ENCODE peak calls at places on chromosomes 7 and 10, in five cellular contexts. J is foreskin fibroblast, R is WERI-Rb-1, N is mammary epithelial cell, G is adrenal gland. X is an unnamed sample.

GRCh38 chr10:103470755-103471653 is 8.0 kb downstream of the CALHM3 start:
- DNase-seq in J (no peak), R (peak), N (no peak), G (no peak), X (no peak)

GRCh38 chr7:95682913-95683312 is 86.6 kb upstream of the PDK4 start:
- DNase-seq in J (no peak), R (no peak), N (no peak), G (no peak), X (no peak)

GRCh38 chr10:125859128-125859817 is 21.8 kb downstream of the DHX32 start:
- DNase-seq in J (no peak), R (no peak), N (no peak), G (no peak), X (no peak)

GRCh38 chr10:24310104-24310503 is 101.2 kb downstream of the KIAA1217 start:
- DNase-seq in J (no peak), R (no peak), N (peak), G (no peak), X (peak)

GRCh38 chr7:9192969-9193368 is 759.6 kb downstream of the NXPH1 start:
- DNase-seq in J (no peak), R (no peak), N (no peak), G (no peak), X (no peak)

GRCh38 chr7:47587389-47587788 is 5.5 kb upstream of the TNS3 start:
- DNase-seq in J (no peak), R (no peak), N (no peak), G (no peak), X (no peak)

GRCh38 chr10:14282271-14282670 is 48.5 kb downstream of the FRMD4A start:
- DNase-seq in J (peak), R (no peak), N (peak), G (no peak), X (peak)

GRCh38 chr10:97154162-97154561 is 31.6 kb downstream of the SLIT1 start:
- DNase-seq in J (no peak), R (no peak), N (no peak), G (no peak), X (no peak)

GRCh38 chr10:132063432-132063831 is 2.3 kb upstream of the JAKMIP3 start:
- DNase-seq in J (no peak), R (no peak), N (no peak), G (no peak), X (no peak)

GRCh38 chr7:43648725-43649406 is 66.0 kb downstream of the STK17A start:
- DNase-seq in J (peak), R (no peak), N (peak), G (no peak), X (peak)

GRCh38 chr10:123458933-123459332 is 207.2 kb upstream of the GPR26 start:
- DNase-seq in J (no peak), R (no peak), N (no peak), G (no peak), X (no peak)

GRCh38 chr10:6201511-6201975 is 1.2 kb upstream of the PFKFB3 start:
- DNase-seq in J (peak), R (no peak), N (peak), G (peak), X (peak)

GRCh38 chr10:101087965-101088364 is 26.2 kb downstream of the KAZALD1 start:
- DNase-seq in J (no peak), R (peak), N (no peak), G (no peak), X (no peak)

GRCh38 chr10:44384601-44385422 is at the start of gene CXCL12:
- DNase-seq in J (peak), R (no peak), N (peak), G (peak), X (no peak)

GRCh38 chr10:97124211-97124610 is 61.5 kb downstream of the SLIT1 start:
- DNase-seq in J (no peak), R (no peak), N (no peak), G (no peak), X (no peak)

GRCh38 chr10:102629661-102630614 is 14.3 kb upstream of the TRIM8 start:
- DNase-seq in J (peak), R (peak), N (peak), G (no peak), X (peak)

GRCh38 chr7:81004098-81004497 is 85.2 kb upstream of the SEMA3C start:
- DNase-seq in J (peak), R (no peak), N (peak), G (no peak), X (peak)

GRCh38 chr10:117370205-117370604 is 5.0 kb downstream of the PDZD8 start:
- DNase-seq in J (peak), R (no peak), N (no peak), G (no peak), X (peak)

GRCh38 chr7:155232911-155233702 is 64.6 kb upstream of the INSIG1 start:
- DNase-seq in J (no peak), R (no peak), N (no peak), G (no peak), X (no peak)

GRCh38 chr7:42071372-42072261 is 165.4 kb downstream of the GLI3 start:
- DNase-seq in J (peak), R (peak), N (peak), G (peak), X (peak)

GRCh38 chr7:101240226-101241014 is 2.8 kb upstream of the CLDN15 start:
- DNase-seq in J (no peak), R (peak), N (no peak), G (no peak), X (no peak)

GRCh38 chr10:86343761-86344160 is 22.8 kb downstream of the GRID1 start:
- DNase-seq in J (no peak), R (no peak), N (no peak), G (no peak), X (no peak)

GRCh38 chr7:27784399-27785053 is 44.6 kb downstream of the TAX1BP1 start:
- DNase-seq in J (peak), R (no peak), N (peak), G (no peak), X (peak)

GRCh38 chr7:7798510-7798909 is 80.1 kb upstream of the RPA3 start:
- DNase-seq in J (no peak), R (no peak), N (no peak), G (no peak), X (no peak)

GRCh38 chr10:132665946-132666732 is 119.8 kb downstream of the NKX6-2 start:
- DNase-seq in J (peak), R (no peak), N (peak), G (no peak), X (peak)

GRCh38 chr10:93579985-93580711 is 13.7 kb downstream of the FFAR4 start:
- DNase-seq in J (no peak), R (no peak), N (no peak), G (no peak), X (no peak)

GRCh38 chr10:93584445-93584844 is 16.6 kb downstream of the RBP4 start:
- DNase-seq in J (no peak), R (no peak), N (no peak), G (no peak), X (no peak)

GRCh38 chr10:93577565-93577964 is 11.1 kb downstream of the FFAR4 start:
- DNase-seq in J (no peak), R (no peak), N (no peak), G (no peak), X (no peak)

GRCh38 chr10:93579089-93579488 is 12.6 kb downstream of the FFAR4 start:
- DNase-seq in J (no peak), R (no peak), N (peak), G (no peak), X (peak)

GRCh38 chr10:93580824-93581223 is 14.4 kb downstream of the FFAR4 start:
- DNase-seq in J (peak), R (no peak), N (no peak), G (no peak), X (no peak)
- TF ChIP-seq CTCF in J (no peak), R (no peak), N (no peak), G (no peak), X (no peak)

GRCh38 chr7:14962778-14963177 is 60.2 kb upstream of the DGKB start:
- DNase-seq in J (no peak), R (no peak), N (no peak), G (no peak), X (no peak)
- H3K4me3 ChIP-seq in J (no peak), R (no peak), N (no peak), G (no peak), X (no peak)

DNA sequence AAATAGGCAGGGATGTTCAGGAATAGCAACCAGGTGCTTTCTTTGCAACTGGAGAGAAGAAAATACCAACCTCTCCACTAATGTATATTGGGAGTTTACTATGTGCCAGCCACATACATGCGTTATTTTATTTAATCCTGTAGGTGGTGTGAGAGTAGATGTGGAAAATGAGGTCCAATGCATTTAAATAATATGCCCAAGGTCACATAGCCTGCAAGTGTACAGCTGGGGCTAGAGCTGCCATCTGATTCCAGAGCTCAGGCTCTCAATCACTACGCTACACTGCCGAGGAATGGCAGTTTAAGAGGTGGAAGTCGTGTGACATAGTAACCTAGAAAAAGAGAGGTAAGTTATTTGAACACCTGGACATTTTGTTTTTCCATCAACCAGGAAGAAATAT is 277.0 kb downstream of the EXOC4 start:
- DNase-seq in J (no peak), R (no peak), N (no peak), G (no peak), X (no peak)
- TF ChIP-seq CTCF in J (no peak), R (no peak), N (no peak), G (no peak), X (no peak)

DNA sequence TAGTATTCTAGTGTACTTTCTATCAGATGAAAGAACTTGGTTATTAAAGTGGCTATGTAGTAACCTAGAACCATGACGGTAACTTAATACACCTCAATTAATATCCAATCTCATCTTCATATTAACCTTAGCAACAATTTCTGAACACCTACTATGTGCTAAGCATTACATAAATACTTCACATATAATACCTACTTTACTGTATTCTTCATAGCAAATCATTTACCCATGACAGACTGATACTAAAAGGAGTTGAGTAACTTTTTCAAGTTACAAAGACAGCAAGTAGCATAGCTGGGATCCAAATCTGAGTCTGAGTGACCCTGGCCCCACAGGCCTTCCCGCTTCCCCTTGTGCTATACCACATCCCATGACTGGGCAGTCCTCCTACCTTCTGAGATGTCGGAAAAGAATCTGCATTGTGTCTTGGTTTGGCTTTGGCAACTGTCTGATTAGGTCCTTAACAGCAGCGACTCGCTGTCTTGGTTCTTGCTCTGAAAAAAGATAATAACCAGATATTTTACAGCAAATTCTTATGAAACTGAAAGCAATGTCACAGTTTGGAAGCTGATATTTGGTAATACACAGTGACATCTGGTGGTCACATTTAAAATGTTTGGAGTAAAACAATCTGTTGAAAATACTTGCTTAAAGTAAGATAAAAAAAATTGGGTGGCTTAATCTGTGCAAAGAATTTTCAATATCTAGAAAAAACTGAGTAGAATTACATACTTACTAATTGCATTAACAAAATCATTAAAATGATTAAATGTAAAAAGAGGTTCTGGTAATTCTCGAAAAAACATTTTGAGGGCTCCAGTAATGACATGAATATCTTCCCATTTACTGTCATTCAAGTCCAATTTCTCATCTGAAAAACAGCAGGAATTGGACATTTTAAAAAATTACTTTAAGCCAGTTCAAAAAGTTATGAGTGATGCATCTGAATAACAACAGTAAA is 120.1 kb downstream of the ARHGAP12 start:
- DNase-seq in J (peak), R (no peak), N (peak), G (peak), X (peak)
- H3K4me3 ChIP-seq in J (peak), R (no peak), N (no peak), G (no peak), X (no peak)

GRCh38 chr7:143256932-143257331 is 6.3 kb upstream of the GSTK1 start:
- DNase-seq in J (no peak), R (no peak), N (no peak), G (no peak), X (no peak)

GRCh38 chr7:143255564-143255963 is 7.7 kb upstream of the GSTK1 start:
- DNase-seq in J (no peak), R (no peak), N (peak), G (no peak), X (no peak)

GRCh38 chr7:143258830-143259229 is 4.4 kb upstream of the GSTK1 start:
- DNase-seq in J (no peak), R (no peak), N (no peak), G (no peak), X (no peak)

GRCh38 chr7:143257501-143257900 is 5.7 kb upstream of the GSTK1 start:
- DNase-seq in J (no peak), R (no peak), N (peak), G (no peak), X (no peak)

GRCh38 chr7:143256325-143256724 is 6.9 kb upstream of the GSTK1 start:
- DNase-seq in J (no peak), R (no peak), N (no peak), G (no peak), X (no peak)
- TF ChIP-seq CTCF in J (no peak), R (peak), N (peak), G (no peak), X (no peak)

GRCh38 chr10:26435852-26436251 is 2.3 kb upstream of the APBB1IP start:
- DNase-seq in J (no peak), R (no peak), N (no peak), G (no peak), X (no peak)

GRCh38 chr10:26438534-26439269 is 561 bp downstream of the APBB1IP start:
- DNase-seq in J (no peak), R (no peak), N (no peak), G (peak), X (no peak)

GRCh38 chr10:26437637-26438461 is at the start of gene APBB1IP:
- DNase-seq in J (no peak), R (no peak), N (no peak), G (peak), X (peak)

GRCh38 chr10:26439436-26440090 is 1.4 kb downstream of the APBB1IP start:
- DNase-seq in J (no peak), R (no peak), N (no peak), G (no peak), X (no peak)

GRCh38 chr10:26436848-26437247 is 1.3 kb upstream of the APBB1IP start:
- DNase-seq in J (no peak), R (no peak), N (no peak), G (no peak), X (no peak)
- H3K4me3 ChIP-seq in J (no peak), R (no peak), N (no peak), G (no peak), X (no peak)

DNA sequence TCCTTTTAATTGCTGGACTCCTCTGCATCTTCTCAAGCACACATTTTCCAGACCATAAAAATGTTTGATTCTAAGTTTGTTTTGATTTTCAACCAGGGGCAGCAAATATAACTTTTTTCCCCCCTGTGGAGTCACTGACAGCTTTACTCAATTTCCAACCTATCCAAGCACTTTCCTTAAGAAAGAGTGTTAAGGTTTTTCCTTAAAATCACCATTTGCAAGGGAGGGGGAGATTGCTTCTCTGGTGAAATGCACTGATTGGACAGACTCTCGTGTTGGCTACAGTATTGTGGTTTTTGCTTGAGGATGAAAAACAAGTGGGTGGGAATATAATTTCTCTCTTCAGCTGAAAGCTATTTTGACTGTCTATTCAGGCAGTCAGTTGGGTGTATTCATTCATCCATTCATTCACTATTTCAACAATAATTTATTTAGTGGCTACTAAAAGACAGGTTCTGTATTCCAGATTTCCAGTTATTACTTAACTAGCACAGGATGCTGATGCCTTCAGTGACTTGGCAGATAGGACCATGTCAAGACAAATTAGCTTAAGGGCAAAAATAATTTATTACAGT is 146.3 kb downstream of the BAMBI start:
- DNase-seq in J (no peak), R (no peak), N (no peak), G (no peak), X (no peak)
- TF ChIP-seq CTCF in J (no peak), R (no peak), N (no peak), G (no peak), X (no peak)